ENCODE peak calls at places on chromosomes 6 and 20, in seven cellular contexts. U is astrocyte, F is mucosa of descending colon, T is neural progenitor cell, O is upper lobe of right lung, M is fibroblast of lung, E is endothelial cell of umbilical vein. N is an unnamed sample.

GRCh38 chr20:40650707-40651106 is 38.3 kb downstream of the MAFB start:
- DNase-seq in M (peak; percentile 9), T (no peak), E (peak; percentile 20), U (no peak), F (no peak), O (no peak), N (no peak)

GRCh38 chr6:111781055-111781708 is 92.1 kb downstream of the FYN start:
- DNase-seq in F (no peak), E (no peak), T (no peak), M (peak; percentile 42), U (no peak), O (no peak), N (peak; percentile 71)

GRCh38 chr6:124659427-124659826 is 302.8 kb upstream of the RNF217 start:
- DNase-seq in M (no peak), U (no peak), T (peak; percentile 5), E (no peak), O (no peak), F (no peak), N (no peak)

GRCh38 chr20:54076259-54076658 is 5.9 kb upstream of the BCAS1 start:
- DNase-seq in T (no peak), O (no peak), E (no peak), M (no peak), F (no peak), U (no peak), N (no peak)

GRCh38 chr6:107075951-107076381 is 39.3 kb downstream of the BEND3 start:
- DNase-seq in M (peak; percentile 46), E (no peak), U (peak; percentile 43), T (no peak), O (no peak), F (no peak), N (peak; percentile 81)

GRCh38 chr6:168088161-168089106 is 9.4 kb upstream of the FRMD1 start:
- DNase-seq in O (no peak), M (peak; percentile 59), T (peak; percentile 85), U (peak; percentile 41), E (no peak), F (peak; percentile 68), N (peak; percentile 28)

GRCh38 chr20:25205277-25206062 is 10.0 kb downstream of the ENTPD6 start:
- DNase-seq in E (no peak), F (no peak), O (no peak), T (no peak), M (no peak), U (no peak), N (no peak)

GRCh38 chr6:106334646-106335448 is 9.3 kb upstream of the ATG5 start:
- DNase-seq in F (peak; percentile 53), T (peak; percentile 68), O (peak; percentile 68), M (peak; percentile 34), E (peak; percentile 67), U (peak; percentile 12), N (peak; percentile 49)

GRCh38 chr6:18186033-18186432 is 30.8 kb downstream of the KDM1B start:
- DNase-seq in O (no peak), E (peak; percentile 21), U (no peak), F (no peak), M (peak; percentile 16), T (peak; percentile 28), N (no peak)

GRCh38 chr20:24747015-24747712 is 201.9 kb upstream of the CST7 start:
- DNase-seq in T (peak; percentile 46), F (no peak), O (no peak), E (no peak), U (no peak), M (no peak), N (no peak)

GRCh38 chr6:121573466-121573865 is 138.0 kb downstream of the GJA1 start:
- DNase-seq in F (no peak), E (peak; percentile 66), U (no peak), O (no peak), M (no peak), T (no peak), N (no peak)

GRCh38 chr6:33450434-33450833 is 3.9 kb upstream of the ZBTB9 start:
- DNase-seq in O (no peak), E (no peak), F (no peak), T (no peak), M (no peak), U (no peak), N (no peak)

GRCh38 chr6:11769816-11770545 is 8.6 kb downstream of the ADTRP start:
- DNase-seq in T (no peak), O (no peak), E (no peak), M (peak; percentile 46), F (peak; percentile 59), U (peak; percentile 10), N (no peak)

GRCh38 chr20:56995635-56996075 is 270.8 kb downstream of the BMP7 start:
- DNase-seq in E (no peak), M (no peak), T (peak; percentile 73), O (no peak), F (no peak), U (no peak), N (no peak)

GRCh38 chr6:4491501-4492260 is 284.5 kb upstream of the CDYL start:
- DNase-seq in M (peak; percentile 9), O (no peak), U (no peak), F (no peak), E (peak; percentile 55), T (no peak), N (no peak)

GRCh38 chr6:137751768-137752560 is 115.1 kb upstream of the TNFAIP3 start:
- DNase-seq in F (no peak), T (no peak), M (no peak), E (no peak), O (no peak), U (no peak), N (no peak)

DNA sequence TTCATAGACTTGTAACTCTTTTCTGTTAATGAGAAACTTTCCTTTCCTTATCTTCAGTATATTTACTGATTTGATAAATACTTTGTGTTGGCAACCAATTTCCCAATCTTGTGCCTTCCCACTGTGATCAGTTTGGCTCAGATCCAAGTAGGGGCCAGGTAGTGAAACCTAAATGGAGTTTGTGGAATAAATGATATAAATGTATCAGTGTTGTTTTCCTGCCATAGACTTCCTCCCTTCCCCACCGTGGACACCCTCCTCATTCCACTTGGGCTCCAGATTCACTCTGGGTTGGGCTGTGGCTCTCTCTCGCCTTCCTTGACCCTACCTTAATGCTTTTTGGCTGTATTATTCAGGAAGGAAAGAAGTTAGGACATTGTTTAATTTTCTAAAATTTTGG is 1.3 kb downstream of the ZKSCAN3 start:
- DNase-seq in M (no peak), O (no peak), U (no peak), T (no peak), E (no peak), F (no peak), N (no peak)
- H3K4me3 ChIP-seq in M (peak overlapping the region; percentile 97), O (peak overlapping the region; percentile 77), U (peak overlapping the region; percentile 88), T (peak overlapping the region; percentile 94), E (no peak overlapping the region), F (no peak overlapping the region), N (no peak overlapping the region)

GRCh38 chr6:51199272-51199671 is 380.6 kb downstream of the TFAP2B start:
- DNase-seq in F (no peak), O (no peak), E (no peak), T (no peak), U (no peak), M (no peak), N (no peak)

GRCh38 chr6:51203504-51203903 is 384.8 kb downstream of the TFAP2B start:
- DNase-seq in M (no peak), T (no peak), E (no peak), F (no peak), U (no peak), O (no peak), N (no peak)

GRCh38 chr6:51200676-51201075 is 382.0 kb downstream of the TFAP2B start:
- DNase-seq in M (no peak), F (no peak), U (no peak), T (no peak), E (no peak), O (no peak), N (no peak)

GRCh38 chr6:51199733-51200132 is 381.1 kb downstream of the TFAP2B start:
- DNase-seq in O (no peak), M (no peak), F (no peak), T (no peak), E (no peak), U (no peak), N (no peak)
- TF ChIP-seq CTCF in O (no peak), M (no peak), F (no peak), T (no peak), E (no peak), U (no peak), N (no peak)

GRCh38 chr6:3260772-3261517 is 2.2 kb downstream of the PSMG4 start:
- DNase-seq in O (no peak), F (no peak), U (no peak), T (no peak), M (no peak), E (no peak), N (no peak)

GRCh38 chr6:3260296-3260695 is 1.5 kb downstream of the PSMG4 start:
- DNase-seq in E (no peak), O (no peak), T (no peak), U (no peak), F (no peak), M (no peak), N (no peak)

GRCh38 chr6:3259491-3259958 is 778 bp downstream of the PSMG4 start:
- DNase-seq in F (peak; percentile 63), M (peak; percentile 34), O (peak; percentile 69), U (peak; percentile 16), E (peak; percentile 50), T (peak; percentile 51), N (peak; percentile 42)

GRCh38 chr6:3258720-3259490 is at the start of gene PSMG4:
- DNase-seq in U (peak; percentile 73), M (peak; percentile 84), F (peak; percentile 99), O (peak; percentile 98), E (peak; percentile 84), T (peak; percentile 95), N (peak; percentile 85)

DNA sequence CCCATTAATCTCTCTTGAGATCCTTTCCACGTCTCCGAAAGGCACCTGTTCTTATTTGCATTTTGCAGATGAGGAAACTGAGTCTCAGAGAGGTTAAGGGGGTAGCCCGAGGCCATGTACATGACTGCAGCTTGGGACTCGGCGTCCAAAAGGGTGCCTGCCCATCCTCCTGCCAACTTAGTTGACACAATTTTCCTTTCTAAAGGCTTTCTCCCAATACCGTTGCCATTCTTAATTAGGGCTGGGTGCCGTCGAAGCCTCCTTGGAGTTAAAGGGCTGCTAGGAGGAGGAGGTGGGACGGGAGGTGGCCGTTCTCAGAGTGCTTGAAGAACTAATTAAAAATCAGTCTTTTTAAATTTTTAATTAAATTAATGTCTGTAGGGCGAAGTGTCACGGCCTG is 546 bp upstream of the PSMG4 start:
- DNase-seq in F (no peak), U (no peak), O (no peak), M (no peak), T (no peak), E (no peak), N (no peak)
- H3K4me3 ChIP-seq in F (no peak overlapping the region), U (peak overlapping the region; percentile 79), O (peak overlapping the region; percentile 99), M (peak overlapping the region; percentile 94), T (peak overlapping the region; percentile 65), E (peak overlapping the region; percentile 98), N (peak overlapping the region; percentile 54)

GRCh38 chr20:58692579-58693225 is at the start of gene NPEPL1:
- DNase-seq in F (peak; percentile 87), T (peak; percentile 90), U (peak; percentile 64), O (peak; percentile 90), M (peak; percentile 78), E (peak; percentile 45), N (peak; percentile 82)
- TF ChIP-seq CTCF in F (peak; percentile 21), T (no peak), U (no peak), O (no peak), M (no peak), E (no peak), N (peak; percentile 7)

N was measured in AG10803.